ENCODE peak calls at places on chromosome X, in four cellular contexts. L is astrocyte, H is psoas muscle, F is testis. Z is an unnamed sample.
A peak's percentile ranks its signal among the peaks of the same experiment; 100 is the strongest.

GRCh38 chrX:68941385-68941952 is 112.6 kb downstream of the EFNB1 start:
- DNase-seq in H (no peak), L (peak; percentile 60), F (no peak), Z (no peak)

GRCh38 chrX:152451731-152451980 is 541 bp upstream of the GABRA3 start:
- DNase-seq in L (no peak), H (no peak), F (no peak), Z (no peak)

GRCh38 chrX:153801646-153802045 is 7.2 kb downstream of the SSR4 start:
- DNase-seq in H (no peak), L (no peak), F (no peak), Z (no peak)

GRCh38 chrX:104987063-104987462 is 233.4 kb downstream of the TEX13A start:
- DNase-seq in L (peak; percentile 3), H (no peak), F (no peak), Z (no peak)

GRCh38 chrX:110748256-110748811 is 47.3 kb downstream of the CHRDL1 start:
- DNase-seq in F (no peak), L (no peak), H (no peak), Z (no peak)

GRCh38 chrX:77937291-77937690 is 26.8 kb downstream of the ATP7A start:
- DNase-seq in F (no peak), L (peak; percentile 66), H (no peak), Z (no peak)

GRCh38 chrX:109487640-109488039 is 5.8 kb upstream of the GUCY2F start:
- DNase-seq in H (no peak), L (no peak), F (no peak), Z (no peak)

GRCh38 chrX:69119122-69119521 is 46.1 kb downstream of the PJA1 start:
- DNase-seq in L (no peak), H (no peak), F (no peak), Z (no peak)

GRCh38 chrX:31603411-31604120 is 531.7 kb upstream of the FTHL17 start:
- DNase-seq in F (no peak), H (no peak), L (peak; percentile 54), Z (no peak)

GRCh38 chrX:136630881-136631280 is 17.1 kb upstream of the CD40LG start:
- DNase-seq in L (no peak), F (no peak), H (no peak), Z (no peak)

GRCh38 chrX:2401201-2401589 is 99.6 kb downstream of the DHRSX start:
- DNase-seq in F (no peak), L (peak; percentile 35), H (no peak), Z (no peak)

GRCh38 chrX:17632942-17633341 is 104.4 kb upstream of the SCML1 start:
- DNase-seq in L (no peak), H (no peak), F (no peak), Z (no peak)

GRCh38 chrX:153628665-153629064 is 18.3 kb upstream of the DUSP9 start:
- DNase-seq in L (no peak), H (peak; percentile 38), F (no peak), Z (peak; percentile 5)

GRCh38 chrX:19836337-19836736 is 51.1 kb downstream of the SH3KBP1 start:
- DNase-seq in F (no peak), L (no peak), H (no peak), Z (no peak)

GRCh38 chrX:11666180-11666579 is 460 bp upstream of the ARHGAP6 start:
- DNase-seq in L (no peak), H (peak; percentile 54), F (no peak), Z (no peak)

GRCh38 chrX:6227445-6227820 is 1.2 kb downstream of the NLGN4X start:
- DNase-seq in F (no peak), L (no peak), H (no peak), Z (no peak)

GRCh38 chrX:54482839-54483593 is 13.0 kb downstream of the FGD1 start:
- DNase-seq in L (no peak), H (no peak), F (no peak), Z (no peak)

GRCh38 chrX:641671-642435 is 11.3 kb downstream of the SHOX start:
- DNase-seq in F (no peak), L (no peak), H (peak; percentile 19), Z (no peak)
- H3K27me3 ChIP-seq in F (no peaks in the 10 kb centered on the region), L (peaks cover 30% of the 10 kb centered on the region), H (peaks cover 6% of the 10 kb centered on the region), Z (peaks cover 61% of the 10 kb centered on the region)

GRCh38 chrX:112846787-112847186 is 6.2 kb upstream of the AMOT start:
- DNase-seq in L (no peak), F (no peak), H (no peak), Z (no peak)

GRCh38 chrX:112851806-112852205 is 11.2 kb upstream of the AMOT start:
- DNase-seq in L (peak; percentile 68), F (peak; percentile 48), H (no peak), Z (peak; percentile 20)

GRCh38 chrX:112846114-112846513 is 5.5 kb upstream of the AMOT start:
- DNase-seq in F (no peak), H (no peak), L (no peak), Z (no peak)

GRCh38 chrX:112851161-112851779 is 10.6 kb upstream of the AMOT start:
- DNase-seq in H (no peak), L (no peak), F (no peak), Z (no peak)

DNA sequence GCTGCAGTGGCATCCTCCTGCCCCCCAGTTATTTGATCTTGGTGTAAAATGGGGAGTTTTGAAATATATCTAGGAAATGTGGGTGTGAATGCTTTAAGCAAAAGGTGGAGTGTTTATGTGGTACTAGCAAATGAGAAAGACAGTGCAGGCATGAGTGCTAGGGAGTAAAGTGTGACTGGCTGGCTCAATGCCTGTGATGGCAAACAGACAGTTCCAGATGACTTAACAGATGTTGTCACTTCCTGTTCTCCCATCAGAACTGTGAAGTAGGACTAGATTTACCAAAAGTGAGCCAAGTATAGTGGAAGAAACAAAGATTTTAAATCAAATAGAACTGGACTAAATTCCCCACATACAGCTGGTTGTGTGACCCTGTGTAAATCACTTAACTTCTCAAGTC is 8.4 kb upstream of the AMOT start:
- DNase-seq in H (no peak), F (no peak), L (no peak), Z (no peak)
- H3K27ac ChIP-seq in H (no peak overlapping the region), F (no peak overlapping the region), L (no peak overlapping the region), Z (no peak overlapping the region)

DNA sequence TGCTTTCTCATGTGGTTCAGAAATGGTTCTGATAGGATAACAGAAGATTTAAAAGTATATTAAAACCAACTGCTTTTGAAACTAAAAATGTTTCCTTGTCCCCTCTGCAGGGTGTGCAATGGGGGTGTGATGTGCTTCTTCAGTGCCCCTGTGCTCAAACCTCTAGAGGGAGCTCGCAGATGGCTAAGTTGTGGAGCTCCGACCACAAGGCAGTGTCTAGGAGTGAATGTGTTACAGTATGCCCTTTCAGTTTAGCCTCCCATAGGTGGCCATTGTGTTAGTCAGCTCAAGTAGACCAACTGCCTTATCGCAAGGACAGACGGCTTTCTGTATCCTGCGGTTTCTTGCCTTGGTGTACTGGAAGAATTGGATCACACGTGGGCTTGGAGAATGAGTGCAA is 130.5 kb downstream of the TENT5D start:
- DNase-seq in L (no peak), F (no peak), H (no peak), Z (no peak)
- H3K9me3 ChIP-seq in L (no peaks in the 10 kb centered on the region), F (no peaks in the 10 kb centered on the region), H (no peaks in the 10 kb centered on the region), Z (no peaks in the 10 kb centered on the region)

GRCh38 chrX:123184858-123185251 is 777 bp downstream of the GRIA3 start:
- DNase-seq in H (no peak), L (peak; percentile 12), F (peak; percentile 16), Z (peak; percentile 31)
- H3K27me3 ChIP-seq in H (no peaks in the 10 kb centered on the region), L (no peaks in the 10 kb centered on the region), F (no peaks in the 10 kb centered on the region), Z (no peaks in the 10 kb centered on the region)

Z was measured in adrenal gland.